ENCODE peak calls at places on chromosomes 4 and X, in nine cellular contexts. G is Caki2; Z is heart right ventricle; N is HEK293T; P is iris pigment epithelial cell; A is occipital lobe; L is NCI-H460; V is substantia nigra; Q is activated CD4-positive, alpha-beta T cell treated with anti-CD3 and anti-CD28 coated beads for 24 hours. S is an unnamed sample.

GRCh38 chrX:49753691-49754090 is 57.9 kb upstream of the PAGE1 start:
- DNase-seq in A (no peak), V (no peak), Z (no peak), L (no peak), G (no peak), N (no peak), P (no peak), Q (no peak), S (no peak)

GRCh38 chrX:1012678-1013300 is 199.7 kb downstream of the CRLF2 start:
- DNase-seq in A (no peak), N (no peak), Q (no peak), G (no peak), L (no peak), V (no peak), Z (no peak), P (no peak), S (no peak)

GRCh38 chr4:107243141-107243779 is 207.1 kb upstream of the DKK2 start:
- DNase-seq in N (peak; percentile 6), Q (no peak), G (no peak), P (no peak), A (no peak), L (no peak), Z (no peak), V (no peak), S (no peak)

GRCh38 chr4:610411-611261 is 14.7 kb upstream of the PDE6B start:
- DNase-seq in L (peak; percentile 17), A (no peak), Z (no peak), V (no peak), G (peak; percentile 75), N (no peak), Q (no peak), P (peak; percentile 44), S (no peak)

GRCh38 chr4:135839712-135840111 is 1638.1 kb upstream of the PABPC4L start:
- DNase-seq in N (no peak), G (no peak), V (no peak), Q (no peak), P (no peak), Z (no peak), A (no peak), L (no peak), S (no peak)

GRCh38 chr4:145557720-145558119 is 61.5 kb upstream of the MMAA start:
- DNase-seq in P (peak; percentile 79), Z (peak; percentile 18), L (peak; percentile 26), A (no peak), V (no peak), G (peak; percentile 19), Q (peak; percentile 42), N (peak; percentile 68), S (peak; percentile 26)

GRCh38 chr4:61580721-61581377 is 380.7 kb downstream of the ADGRL3 start:
- DNase-seq in P (peak; percentile 4), G (no peak), N (no peak), Q (no peak), A (no peak), Z (no peak), L (no peak), V (no peak), S (no peak)

GRCh38 chr4:14410469-14410868 is 591.8 kb upstream of the CPEB2 start:
- DNase-seq in N (no peak), V (no peak), A (no peak), Z (no peak), Q (no peak), P (no peak), L (no peak), G (no peak), S (no peak)

GRCh38 chr4:16775411-16776154 is 122.9 kb downstream of the LDB2 start:
- DNase-seq in V (no peak), Z (no peak), N (no peak), A (no peak), Q (no peak), L (no peak), G (no peak), P (no peak), S (no peak)

GRCh38 chrX:88425739-88426138 is 321.3 kb upstream of the CPXCR1 start:
- DNase-seq in A (no peak), V (no peak), Z (no peak), L (peak; percentile 27), P (peak; percentile 3), Q (no peak), G (no peak), N (no peak), S (no peak)

GRCh38 chr4:124757121-124757520 is 44.6 kb upstream of the ANKRD50 start:
- DNase-seq in P (peak; percentile 40), V (no peak), L (no peak), A (no peak), N (no peak), G (no peak), Z (no peak), Q (no peak), S (no peak)

GRCh38 chrX:110321670-110322069 is 3.8 kb upstream of the AMMECR1 start:
- DNase-seq in L (no peak), N (no peak), Q (no peak), P (no peak), Z (no peak), A (no peak), V (no peak), G (no peak), S (no peak)

GRCh38 chrX:96684339-96685204 is at the start of gene DIAPH2:
- DNase-seq in Z (peak; percentile 79), N (peak; percentile 63), A (peak; percentile 33), V (peak; percentile 17), G (peak; percentile 83), L (peak; percentile 74), Q (peak; percentile 40), P (peak; percentile 84), S (peak; percentile 37)

GRCh38 chr4:10983885-10984284 is 299.3 kb upstream of the CLNK start:
- DNase-seq in P (no peak), Q (no peak), G (no peak), A (no peak), N (no peak), L (no peak), Z (no peak), V (no peak), S (no peak)

GRCh38 chr4:17236686-17237085 is 275.2 kb downstream of the QDPR start:
- DNase-seq in A (no peak), G (no peak), V (no peak), L (no peak), P (peak; percentile 58), Z (no peak), N (no peak), Q (no peak), S (no peak)

GRCh38 chr4:42786350-42787070 is 106.0 kb upstream of the GRXCR1 start:
- DNase-seq in P (no peak), L (no peak), A (no peak), Z (no peak), V (no peak), G (no peak), N (no peak), Q (no peak), S (no peak)

GRCh38 chr4:39637572-39638357 is 900 bp downstream of the SMIM14 start:
- DNase-seq in A (peak; percentile 51), G (peak; percentile 56), N (peak; percentile 30), P (peak; percentile 77), L (no peak), Q (no peak), V (peak; percentile 1), Z (peak; percentile 61), S (no peak)

GRCh38 chrX:149370097-149370496 is 135.0 kb downstream of the IDS start:
- DNase-seq in P (peak; percentile 4), V (no peak), L (no peak), Z (no peak), Q (no peak), A (no peak), G (no peak), N (no peak), S (no peak)

GRCh38 chrX:46840946-46841740 is 4.3 kb downstream of the RP2 start:
- DNase-seq in N (no peak), Z (no peak), A (peak; percentile 1), P (no peak), L (no peak), Q (no peak), V (no peak), G (no peak), S (no peak)

GRCh38 chr4:123291329-123291728 is 105.3 kb upstream of the SPRY1 start:
- DNase-seq in N (no peak), A (no peak), P (no peak), V (no peak), G (no peak), Q (no peak), Z (no peak), L (no peak), S (no peak)

GRCh38 chr4:77126844-77127614 is 30.0 kb upstream of the CCNG2 start:
- DNase-seq in Q (no peak), L (no peak), Z (no peak), A (no peak), G (no peak), N (no peak), P (no peak), V (no peak), S (no peak)

GRCh38 chr4:159444668-159445067 is 341.8 kb downstream of the RAPGEF2 start:
- DNase-seq in Z (no peak), V (no peak), A (no peak), N (no peak), P (peak; percentile 82), Q (no peak), L (no peak), G (no peak), S (no peak)

GRCh38 chr4:113636877-113637276 is 124.7 kb downstream of the CAMK2D start:
- DNase-seq in N (no peak), G (no peak), V (no peak), L (no peak), Z (no peak), P (peak; percentile 83), A (no peak), Q (no peak), S (no peak)

GRCh38 chr4:52198356-52198755 is 147.3 kb downstream of the SPATA18 start:
- DNase-seq in Z (no peak), Q (no peak), V (no peak), G (no peak), N (no peak), L (no peak), P (no peak), A (no peak), S (no peak)

GRCh38 chr4:104559502-104559901 is 64.8 kb upstream of the CXXC4 start:
- DNase-seq in Z (no peak), A (no peak), V (no peak), N (no peak), G (no peak), L (no peak), Q (no peak), P (no peak), S (no peak)

GRCh38 chrX:19824603-19825002 is 62.8 kb downstream of the SH3KBP1 start:
- DNase-seq in Z (no peak), G (peak; percentile 10), L (no peak), Q (no peak), N (no peak), A (no peak), V (no peak), P (peak; percentile 67), S (no peak)

GRCh38 chr4:33924801-33925200 is 2319.5 kb downstream of the ARAP2 start:
- DNase-seq in A (no peak), L (no peak), G (no peak), V (no peak), N (no peak), P (no peak), Z (no peak), Q (no peak), S (no peak)

GRCh38 chr4:22778547-22779163 is 85.9 kb downstream of the GBA3 start:
- DNase-seq in Z (no peak), G (no peak), L (no peak), P (no peak), V (no peak), Q (no peak), A (no peak), N (no peak), S (no peak)

S was measured in stimulated activated CD8-positive, alpha-beta memory T cell treated with anti-CD3 and anti-CD28 coated beads, Interleukin-7, amount 100 ng/mL, for 24 hours.